ENCODE peak calls at places on chromosome 2, in seven cellular contexts. Y, C, D, L, Z, G and V are unnamed samples.

GRCh38 chr2:210577263-210578071 is 21.1 kb downstream of the CPS1 start:
- DNase-seq in L (peak; percentile 81), D (peak; percentile 51), C (peak; percentile 57), Y (peak; percentile 70), Z (peak; percentile 10), G (peak; percentile 69), V (peak; percentile 33)

GRCh38 chr2:132668189-132668833 is 1.7 kb downstream of the LYPD1 start:
- DNase-seq in C (no peak), G (no peak), Z (no peak), D (no peak), L (no peak), Y (no peak), V (peak; percentile 20)

GRCh38 chr2:228841877-228842276 is 429.2 kb downstream of the PID1 start:
- DNase-seq in D (no peak), Z (no peak), Y (no peak), L (no peak), C (no peak), G (no peak), V (no peak)

GRCh38 chr2:17643031-17643615 is 102.6 kb downstream of the VSNL1 start:
- DNase-seq in Z (peak; percentile 54), C (no peak), D (no peak), G (peak; percentile 84), Y (no peak), L (no peak), V (peak; percentile 88)

GRCh38 chr2:110216803-110217202 is 4.5 kb upstream of the MTLN start:
- DNase-seq in Y (no peak), G (no peak), D (no peak), L (peak; percentile 17), C (no peak), Z (no peak), V (no peak)

GRCh38 chr2:156031121-156031520 is 301.4 kb downstream of the NR4A2 start:
- DNase-seq in G (no peak), Y (no peak), D (no peak), C (no peak), L (no peak), Z (no peak), V (no peak)

GRCh38 chr2:230816735-230817134 is 48.0 kb upstream of the ITM2C start:
- DNase-seq in Y (no peak), L (no peak), D (no peak), G (no peak), Z (no peak), C (no peak), V (no peak)

GRCh38 chr2:120434487-120434886 is 88.6 kb downstream of the INHBB start:
- DNase-seq in Y (no peak), G (no peak), L (no peak), C (no peak), Z (no peak), D (no peak), V (no peak)

GRCh38 chr2:217743980-217744761 is 258.6 kb downstream of the TNS1 start:
- DNase-seq in L (no peak), D (no peak), C (no peak), G (no peak), Z (no peak), Y (peak; percentile 23), V (no peak)

GRCh38 chr2:70541481-70542020 is 12.1 kb downstream of the TGFA start:
- DNase-seq in L (no peak), C (no peak), Z (no peak), G (peak; percentile 27), D (no peak), Y (peak; percentile 57), V (no peak)

GRCh38 chr2:139916822-139917221 is 1136.6 kb upstream of the NXPH2 start:
- DNase-seq in L (no peak), D (no peak), G (no peak), Y (no peak), Z (no peak), C (no peak), V (no peak)

GRCh38 chr2:232532406-232532805 is 6.4 kb downstream of the CHRND start:
- DNase-seq in Y (peak; percentile 78), C (no peak), D (no peak), L (peak; percentile 89), Z (no peak), G (no peak), V (no peak)

GRCh38 chr2:235105821-235106359 is 154.1 kb downstream of the SH3BP4 start:
- DNase-seq in D (no peak), G (no peak), C (no peak), Y (no peak), Z (no peak), L (no peak), V (no peak)

GRCh38 chr2:45612265-45612664 is 1.2 kb upstream of the SRBD1 start:
- DNase-seq in Z (no peak), G (no peak), Y (no peak), C (no peak), D (no peak), L (no peak), V (no peak)

GRCh38 chr2:72146357-72147302 is 1.0 kb downstream of the CYP26B1 start:
- DNase-seq in L (no peak), Y (peak; percentile 23), Z (no peak), D (no peak), C (peak; percentile 35), G (no peak), V (no peak)

GRCh38 chr2:234497592-234498023 is 727 bp upstream of the ARL4C start:
- DNase-seq in G (no peak), D (no peak), Z (no peak), C (no peak), Y (no peak), L (no peak), V (no peak)